ENCODE peak calls at places on chromosome X, in seven cellular contexts. H is CD8-positive, alpha-beta T cell; W is tibial nerve; J is epithelial cell of proximal tubule; Z is right atrium auricular region; F is right lobe of liver; T is OCI-LY7. M is an unnamed sample.
A peak's percentile ranks its signal among the peaks of the same experiment; 100 is the strongest.

GRCh38 chrX:68708503-68709290 is 61.2 kb downstream of the STARD8 start:
- DNase-seq in T (no peak), H (no peak), J (no peak), W (no peak), Z (no peak), F (no peak), M (no peak)

GRCh38 chrX:130786030-130786429 is 117.0 kb downstream of the ENOX2 start:
- DNase-seq in Z (no peak), T (no peak), J (no peak), H (no peak), F (no peak), W (no peak), M (no peak)

GRCh38 chrX:154541896-154542722 is 4.5 kb downstream of the G6PD start:
- DNase-seq in T (no peak), W (peak; percentile 70), J (no peak), F (peak; percentile 83), Z (peak; percentile 95), H (peak; percentile 60), M (peak; percentile 72)

GRCh38 chrX:63428348-63428747 is 77.2 kb upstream of the SPIN4 start:
- DNase-seq in W (no peak), Z (no peak), H (no peak), T (no peak), J (no peak), F (no peak), M (no peak)

GRCh38 chrX:154040863-154041262 is 21.2 kb upstream of the IRAK1 start:
- DNase-seq in W (no peak), H (no peak), Z (no peak), T (peak; percentile 7), F (no peak), J (no peak), M (no peak)

GRCh38 chrX:38514014-38514854 is 47.1 kb upstream of the TSPAN7 start:
- DNase-seq in Z (no peak), J (no peak), W (no peak), T (no peak), F (no peak), H (no peak), M (no peak)

GRCh38 chrX:72107320-72107719 is 24.4 kb downstream of the RTL5 start:
- DNase-seq in F (no peak), T (no peak), Z (no peak), H (peak; percentile 45), J (no peak), W (no peak), M (no peak)

GRCh38 chrX:129593137-129593536 is 53.1 kb downstream of the OCRL start:
- DNase-seq in F (no peak), Z (no peak), T (no peak), H (no peak), J (no peak), W (no peak), M (no peak)

GRCh38 chrX:30881390-30881789 is 7.7 kb downstream of the TAB3 start:
- DNase-seq in Z (no peak), F (no peak), T (no peak), W (no peak), H (no peak), J (no peak), M (no peak)

GRCh38 chrX:21131786-21132185 is 242.4 kb upstream of the CNKSR2 start:
- DNase-seq in Z (no peak), T (no peak), H (no peak), J (no peak), F (no peak), W (no peak), M (no peak)

GRCh38 chrX:69109706-69110635 is 55.3 kb downstream of the PJA1 start:
- DNase-seq in Z (no peak), F (no peak), T (no peak), H (no peak), W (peak; percentile 13), J (no peak), M (no peak)

GRCh38 chrX:68498508-68499379 is at the start of gene YIPF6:
- DNase-seq in F (peak; percentile 88), H (peak; percentile 51), Z (peak; percentile 78), W (peak; percentile 47), T (peak; percentile 75), J (no peak), M (no peak)

GRCh38 chrX:112654871-112655270 is 24.9 kb downstream of the LHFPL1 start:
- DNase-seq in T (no peak), Z (no peak), H (no peak), W (no peak), J (no peak), F (no peak), M (no peak)

GRCh38 chrX:2445662-2446623 is 54.8 kb downstream of the DHRSX start:
- DNase-seq in H (no peak), F (no peak), T (no peak), Z (no peak), W (no peak), J (no peak), M (no peak)

GRCh38 chrX:105744291-105744690 is 78.0 kb upstream of the NRK start:
- DNase-seq in J (no peak), Z (no peak), F (no peak), H (no peak), W (no peak), T (no peak), M (no peak)

GRCh38 chrX:133590703-133591505 is 175.6 kb upstream of the GPC4 start:
- DNase-seq in J (no peak), Z (no peak), T (no peak), W (no peak), F (no peak), H (no peak), M (no peak)

GRCh38 chrX:113548308-113549015 is 707.8 kb upstream of the AMOT start:
- DNase-seq in F (no peak), J (no peak), T (no peak), H (no peak), Z (no peak), W (no peak), M (no peak)

GRCh38 chrX:129983575-129984131 is 1.2 kb downstream of the BCORL1 start:
- DNase-seq in W (no peak), Z (no peak), F (peak; percentile 55), T (no peak), J (no peak), H (peak; percentile 20), M (no peak)

GRCh38 chrX:17359500-17359899 is 15.5 kb upstream of the NHS start:
- DNase-seq in J (no peak), T (no peak), W (no peak), F (no peak), H (no peak), Z (no peak), M (no peak)

GRCh38 chrX:55056820-55057690 is 17.8 kb upstream of the PAGE2B start:
- DNase-seq in F (no peak), Z (no peak), J (no peak), W (no peak), T (no peak), H (peak; percentile 61), M (no peak)

GRCh38 chrX:129726307-129727111 is 12.3 kb upstream of the XPNPEP2 start:
- DNase-seq in W (peak; percentile 33), T (peak; percentile 23), F (peak; percentile 63), Z (peak; percentile 65), J (no peak), H (no peak), M (no peak)

GRCh38 chrX:114344756-114345155 is 239.1 kb upstream of the HTR2C start:
- DNase-seq in H (no peak), W (no peak), T (peak; percentile 27), J (no peak), F (no peak), Z (no peak), M (no peak)

GRCh38 chrX:46461653-46462191 is 83.5 kb downstream of the ZNF674 start:
- DNase-seq in W (no peak), H (no peak), T (peak; percentile 67), Z (no peak), F (no peak), J (no peak), M (no peak)

GRCh38 chrX:20906571-20906970 is 467.6 kb upstream of the CNKSR2 start:
- DNase-seq in T (no peak), J (no peak), H (no peak), W (no peak), F (no peak), Z (no peak), M (no peak)

GRCh38 chrX:107629533-107629909 is 1.2 kb downstream of the PRPS1 start:
- DNase-seq in F (no peak), Z (no peak), J (no peak), H (no peak), T (peak; percentile 48), W (no peak), M (no peak)
- TF ChIP-seq CTCF in F (no peak), Z (no peak), J (peak; percentile 38), H (peak; percentile 22), T (peak; percentile 61), W (no peak), M (peak; percentile 20)

GRCh38 chrX:110317079-110317819 is 636 bp downstream of the AMMECR1 start:
- DNase-seq in F (peak; percentile 57), Z (no peak), J (no peak), W (no peak), T (peak; percentile 37), H (no peak), M (no peak)
- H3K4me3 ChIP-seq in F (peak overlapping the region; percentile 71), Z (peak overlapping the region; percentile 74), J (peak overlapping the region; percentile 77), W (peak overlapping the region; percentile 71), T (peak overlapping the region; percentile 91), H (peak overlapping the region; percentile 68), M (peak overlapping the region; percentile 73)

DNA sequence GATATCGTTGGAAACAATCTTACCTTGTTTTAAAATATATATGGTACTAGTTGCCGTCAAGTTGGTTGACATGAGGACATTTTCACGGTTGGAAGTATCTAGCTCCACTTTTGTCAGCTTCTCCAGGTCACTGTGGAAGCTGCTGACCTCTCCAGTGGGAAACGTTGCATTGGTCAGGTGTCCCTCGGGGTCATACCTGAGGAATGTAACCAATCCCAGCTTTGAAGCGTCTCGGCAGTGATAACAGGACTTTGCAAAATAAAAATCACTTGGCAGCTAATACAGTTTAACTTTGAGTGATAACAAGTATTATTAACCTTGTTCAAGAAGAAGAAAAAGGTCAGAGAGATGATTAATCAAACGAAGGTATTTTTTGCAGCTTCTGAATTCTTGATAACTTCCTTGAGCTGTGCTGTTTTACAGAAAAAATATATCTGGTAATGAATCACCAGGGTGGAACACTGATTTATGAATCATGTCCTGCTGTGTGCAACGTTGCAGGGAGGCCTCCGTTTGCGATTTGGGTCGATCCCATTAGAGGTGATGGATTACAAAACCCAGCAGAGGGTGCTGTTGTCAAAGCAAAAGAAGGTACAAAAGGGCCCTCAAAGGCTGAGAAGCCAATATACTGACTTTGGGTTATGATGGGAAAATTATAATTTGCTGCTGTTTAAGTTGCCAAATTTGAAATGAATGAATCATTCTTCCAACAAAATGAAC is 60.1 kb downstream of the SH2D1A start:
- DNase-seq in F (no peak), W (no peak), Z (peak; percentile 68), J (peak; percentile 33), T (peak; percentile 79), H (peak; percentile 42), M (peak; percentile 7)
- TF ChIP-seq CTCF in F (peak; percentile 60), W (peak; percentile 21), Z (peak; percentile 28), J (peak; percentile 53), T (peak; percentile 80), H (no peak), M (peak; percentile 30)

DNA sequence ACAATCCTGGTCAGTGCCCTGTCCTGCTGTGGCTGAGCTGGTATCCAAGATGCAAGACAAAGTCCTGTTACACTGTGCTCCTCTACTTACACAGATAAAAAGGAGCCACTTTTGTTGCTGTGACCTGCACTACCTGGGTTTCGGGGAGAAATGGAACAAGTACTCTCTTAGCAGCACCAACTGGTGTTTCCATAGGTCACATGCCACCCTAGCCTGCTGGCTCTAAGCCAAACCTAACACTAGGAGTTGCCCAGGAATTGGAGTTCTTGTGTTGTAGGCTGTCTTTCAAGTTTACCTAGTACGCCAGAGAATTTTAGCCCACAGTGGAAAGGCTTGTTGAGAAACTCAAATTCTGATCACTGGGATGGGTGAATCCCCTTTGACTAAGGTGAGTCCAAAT is 727.4 kb downstream of the FAM133A start:
- DNase-seq in T (no peak), J (no peak), Z (no peak), F (no peak), W (no peak), H (no peak), M (no peak)
- H3K4me3 ChIP-seq in T (no peak overlapping the region), J (no peak overlapping the region), Z (no peak overlapping the region), F (no peak overlapping the region), W (no peak overlapping the region), H (no peak overlapping the region), M (no peak overlapping the region)